ENCODE peak calls at places on chromosomes 16 and 17, in six cellular contexts. U is transverse colon, K is GOT3, Z is tibial nerve, V is mesendoderm, F is RWPE1. G is an unnamed sample.

GRCh38 chr16:75012380-75013081 is 13.7 kb downstream of the ZNRF1 start:
- DNase-seq in U (no peak), K (no peak), Z (no peak), V (no peak), F (no peak), G (no peak)

GRCh38 chr17:44901323-44901965 is 2.2 kb upstream of the EFTUD2 start:
- DNase-seq in U (no peak), K (no peak), Z (no peak), V (no peak), F (no peak), G (no peak)

GRCh38 chr16:67389911-67390815 is 3.1 kb downstream of the TPPP3 start:
- DNase-seq in U (no peak), K (no peak), Z (no peak), V (no peak), F (no peak), G (no peak)

GRCh38 chr16:17773698-17774101 is 302.9 kb upstream of the XYLT1 start:
- DNase-seq in U (no peak), K (no peak), Z (no peak), V (peak), F (no peak), G (no peak)

GRCh38 chr16:24253192-24253591 is 2.9 kb upstream of the CACNG3 start:
- DNase-seq in U (peak), K (no peak), Z (no peak), V (peak), F (peak), G (no peak)

GRCh38 chr16:11201498-11202259 is 54.3 kb downstream of the SOCS1 start:
- DNase-seq in U (no peak), K (peak), Z (no peak), V (peak), F (peak), G (no peak)

GRCh38 chr16:66539628-66540469 is 10.1 kb downstream of the TK2 start:
- DNase-seq in U (no peak), K (no peak), Z (no peak), V (no peak), F (no peak), G (no peak)

GRCh38 chr17:72254808-72255449 is 134.1 kb downstream of the SOX9 start:
- DNase-seq in U (no peak), K (no peak), Z (no peak), V (no peak), F (peak), G (no peak)

GRCh38 chr17:22492331-22492730 is 800.0 kb downstream of the KCNJ18 start:
- DNase-seq in U (no peak), K (no peak), Z (no peak), V (no peak), F (no peak), G (no peak)

GRCh38 chr16:50160495-50161164 is 7.5 kb downstream of the TENT4B start:
- DNase-seq in U (no peak), K (no peak), Z (no peak), V (no peak), F (no peak), G (no peak)

GRCh38 chr17:67544364-67544763 is 167.3 kb downstream of the PITPNC1 start:
- DNase-seq in U (no peak), K (no peak), Z (no peak), V (no peak), F (no peak), G (no peak)

GRCh38 chr17:78935419-78936323 is 10.5 kb upstream of the TIMP2 start:
- DNase-seq in U (peak), K (peak), Z (peak), V (no peak), F (peak), G (peak)

GRCh38 chr17:65811043-65811442 is 249.6 kb upstream of the AXIN2 start:
- DNase-seq in U (no peak), K (no peak), Z (no peak), V (no peak), F (no peak), G (no peak)

GRCh38 chr17:79065105-79065670 is 9.4 kb upstream of the ENGASE start:
- DNase-seq in U (peak), K (no peak), Z (no peak), V (peak), F (no peak), G (no peak)

GRCh38 chr17:60817187-60817586 is 139.5 kb downstream of the BCAS3 start:
- DNase-seq in U (no peak), K (no peak), Z (no peak), V (no peak), F (peak), G (no peak)

G was measured in gastrocnemius medialis.